ENCODE peak calls at places on chromosomes 13 and 19, in four cellular contexts. One of them, this sample, is unnamed.

GRCh38 chr13:95540848-95541247 is 11.7 kb upstream of the CLDN10 start:
- DNase-seq in A549: no peak
- DNase-seq in bronchial epithelial cell: no peak
- DNase-seq in pancreas: peak; percentile 90
- DNase-seq in this sample: no peak

GRCh38 chr19:11094520-11094894 is 5.2 kb downstream of the LDLR start:
- DNase-seq in pancreas: no peak
- DNase-seq in A549: no peak
- DNase-seq in bronchial epithelial cell: no peak
- DNase-seq in this sample: no peak

GRCh38 chr13:58619396-58620113 is 988.0 kb downstream of the PCDH17 start:
- DNase-seq in A549: no peak
- DNase-seq in pancreas: no peak
- DNase-seq in bronchial epithelial cell: no peak
- DNase-seq in this sample: no peak

GRCh38 chr19:16978839-16979802 is 47.5 kb downstream of the CPAMD8 start:
- DNase-seq in pancreas: no peak
- DNase-seq in bronchial epithelial cell: no peak
- DNase-seq in A549: no peak
- DNase-seq in this sample: no peak

GRCh38 chr13:42740753-42741152 is 40.6 kb upstream of the FAM216B start:
- DNase-seq in A549: peak; percentile 4
- DNase-seq in pancreas: peak; percentile 54
- DNase-seq in bronchial epithelial cell: peak; percentile 65
- DNase-seq in this sample: peak; percentile 30

GRCh38 chr13:77565635-77566034 is 30.1 kb downstream of the SCEL start:
- DNase-seq in pancreas: no peak
- DNase-seq in bronchial epithelial cell: peak; percentile 55
- DNase-seq in A549: peak; percentile 38
- DNase-seq in this sample: no peak

GRCh38 chr19:41691268-41691970 is 3.3 kb upstream of the CEACAM7 start:
- DNase-seq in A549: peak; percentile 42
- DNase-seq in pancreas: no peak
- DNase-seq in bronchial epithelial cell: peak; percentile 8
- DNase-seq in this sample: no peak

GRCh38 chr13:91126806-91127205 is 220.7 kb upstream of the MIR17HG start:
- DNase-seq in bronchial epithelial cell: peak; percentile 7
- DNase-seq in A549: no peak
- DNase-seq in pancreas: no peak
- DNase-seq in this sample: no peak

GRCh38 chr13:86689901-86690300 is 890.7 kb upstream of the SLITRK6 start:
- DNase-seq in bronchial epithelial cell: no peak
- DNase-seq in pancreas: no peak
- DNase-seq in A549: no peak
- DNase-seq in this sample: no peak

GRCh38 chr19:45136507-45137178 is 24.1 kb downstream of the NKPD1 start:
- DNase-seq in pancreas: no peak
- DNase-seq in A549: no peak
- DNase-seq in bronchial epithelial cell: no peak
- DNase-seq in this sample: no peak

GRCh38 chr19:1455336-1456120 is 5.6 kb downstream of the APC2 start:
- DNase-seq in pancreas: peak; percentile 58
- DNase-seq in A549: peak; percentile 88
- DNase-seq in bronchial epithelial cell: peak; percentile 74
- DNase-seq in this sample: no peak

GRCh38 chr13:20425819-20426219 is 99.8 kb downstream of the CRYL1 start:
- DNase-seq in A549: no peak
- DNase-seq in bronchial epithelial cell: peak; percentile 37
- DNase-seq in pancreas: no peak
- DNase-seq in this sample: no peak

GRCh38 chr13:68064371-68064770 is 834.2 kb upstream of the PCDH9 start:
- DNase-seq in pancreas: no peak
- DNase-seq in A549: no peak
- DNase-seq in bronchial epithelial cell: no peak
- DNase-seq in this sample: no peak

GRCh38 chr13:109517516-109517915 is 268.9 kb downstream of the IRS2 start:
- DNase-seq in bronchial epithelial cell: peak; percentile 29
- DNase-seq in pancreas: no peak
- DNase-seq in A549: no peak
- DNase-seq in this sample: no peak

GRCh38 chr19:42226886-42227285 is 6.8 kb downstream of the ZNF526 start:
- DNase-seq in bronchial epithelial cell: peak; percentile 74
- DNase-seq in pancreas: no peak
- DNase-seq in A549: no peak
- DNase-seq in this sample: no peak

GRCh38 chr19:47110521-47111080 is 3.0 kb downstream of the ZC3H4 start:
- DNase-seq in bronchial epithelial cell: no peak
- DNase-seq in pancreas: no peak
- DNase-seq in A549: no peak
- DNase-seq in this sample: no peak

GRCh38 chr13:66665991-66666390 is 564.1 kb downstream of the PCDH9 start:
- DNase-seq in pancreas: no peak
- DNase-seq in A549: peak; percentile 61
- DNase-seq in bronchial epithelial cell: peak; percentile 49
- DNase-seq in this sample: no peak

GRCh38 chr19:19423322-19423721 is 17.8 kb downstream of the GATAD2A start:
- DNase-seq in A549: no peak
- DNase-seq in bronchial epithelial cell: no peak
- DNase-seq in pancreas: no peak
- DNase-seq in this sample: peak; percentile 82

GRCh38 chr13:57311009-57311586 is 144.1 kb downstream of the PRR20E start:
- DNase-seq in A549: no peak
- DNase-seq in pancreas: no peak
- DNase-seq in bronchial epithelial cell: no peak
- DNase-seq in this sample: no peak

GRCh38 chr19:42143341-42144234 is 11.3 kb upstream of the POU2F2 start:
- DNase-seq in bronchial epithelial cell: no peak
- DNase-seq in A549: peak; percentile 48
- DNase-seq in pancreas: no peak
- DNase-seq in this sample: no peak

GRCh38 chr13:105139380-105140285 is 1395.8 kb downstream of the EFNB2 start:
- DNase-seq in bronchial epithelial cell: peak; percentile 3
- DNase-seq in A549: peak; percentile 52
- DNase-seq in pancreas: peak; percentile 27
- DNase-seq in this sample: peak; percentile 44

GRCh38 chr19:11191273-11191755 is 6.0 kb downstream of the KANK2 start:
- DNase-seq in bronchial epithelial cell: no peak
- DNase-seq in pancreas: no peak
- DNase-seq in A549: peak; percentile 51
- DNase-seq in this sample: no peak

GRCh38 chr13:39189778-39190177 is 151.5 kb downstream of the NHLRC3 start:
- DNase-seq in A549: no peak
- DNase-seq in bronchial epithelial cell: no peak
- DNase-seq in pancreas: no peak
- DNase-seq in this sample: no peak

GRCh38 chr13:35388456-35388855 is 88.0 kb downstream of the MAB21L1 start:
- DNase-seq in pancreas: no peak
- DNase-seq in bronchial epithelial cell: no peak
- DNase-seq in A549: no peak
- DNase-seq in this sample: no peak

DNA sequence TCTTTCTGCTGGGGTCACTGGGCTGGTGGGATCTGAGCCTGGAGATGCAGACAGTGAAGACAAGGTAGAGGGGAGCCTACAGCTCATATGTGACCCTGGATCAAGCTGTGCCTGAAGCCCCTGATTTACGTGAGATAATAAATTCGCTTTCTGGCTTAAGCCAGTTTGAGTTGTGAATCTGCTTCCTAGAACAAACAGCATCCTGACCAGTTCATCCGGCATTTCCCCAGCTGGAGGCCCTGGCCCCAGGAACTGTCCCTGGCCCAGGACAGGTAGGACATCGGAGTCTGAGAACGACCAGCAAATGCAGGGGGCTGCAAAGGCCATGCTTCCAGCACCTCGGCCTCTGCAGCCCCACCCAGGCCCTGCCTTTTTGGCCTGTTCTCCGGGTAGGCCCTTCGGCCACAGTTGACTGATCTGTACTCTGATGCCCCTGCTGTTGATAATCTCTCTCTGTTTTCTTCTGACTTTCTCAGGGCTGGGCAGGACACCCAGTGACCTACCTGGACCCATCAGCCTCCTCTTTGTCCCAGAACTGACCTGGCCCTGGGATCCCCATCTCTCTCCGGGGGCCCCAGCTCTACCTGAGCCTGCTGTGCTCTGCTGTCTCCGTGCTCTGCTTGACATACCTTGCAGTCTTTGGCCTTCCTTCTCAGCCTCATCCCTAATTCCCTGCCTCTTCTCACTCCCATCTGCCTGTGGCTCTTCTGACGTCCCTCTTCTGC is 9.5 kb upstream of the VSIG10L start:
- DNase-seq in pancreas: no peak
- DNase-seq in A549: no peak
- DNase-seq in bronchial epithelial cell: no peak
- DNase-seq in this sample: no peak
- TF ChIP-seq CTCF in pancreas: no peak
- TF ChIP-seq CTCF in A549: no peak
- TF ChIP-seq CTCF in bronchial epithelial cell: no peak
- TF ChIP-seq CTCF in this sample: no peak

GRCh38 chr19:6099633-6100032 is 10.7 kb downstream of the RFX2 start:
- DNase-seq in bronchial epithelial cell: no peak
- DNase-seq in A549: no peak
- DNase-seq in pancreas: no peak
- DNase-seq in this sample: no peak

GRCh38 chr19:6103217-6103644 is 7.1 kb downstream of the RFX2 start:
- DNase-seq in pancreas: peak; percentile 77
- DNase-seq in A549: no peak
- DNase-seq in bronchial epithelial cell: peak; percentile 99
- DNase-seq in this sample: peak; percentile 64

GRCh38 chr19:6100284-6100915 is 9.9 kb downstream of the RFX2 start:
- DNase-seq in bronchial epithelial cell: no peak
- DNase-seq in A549: no peak
- DNase-seq in pancreas: no peak
- DNase-seq in this sample: no peak

GRCh38 chr19:6101991-6102390 is 8.3 kb downstream of the RFX2 start:
- DNase-seq in bronchial epithelial cell: no peak
- DNase-seq in A549: no peak
- DNase-seq in pancreas: no peak
- DNase-seq in this sample: no peak

DNA sequence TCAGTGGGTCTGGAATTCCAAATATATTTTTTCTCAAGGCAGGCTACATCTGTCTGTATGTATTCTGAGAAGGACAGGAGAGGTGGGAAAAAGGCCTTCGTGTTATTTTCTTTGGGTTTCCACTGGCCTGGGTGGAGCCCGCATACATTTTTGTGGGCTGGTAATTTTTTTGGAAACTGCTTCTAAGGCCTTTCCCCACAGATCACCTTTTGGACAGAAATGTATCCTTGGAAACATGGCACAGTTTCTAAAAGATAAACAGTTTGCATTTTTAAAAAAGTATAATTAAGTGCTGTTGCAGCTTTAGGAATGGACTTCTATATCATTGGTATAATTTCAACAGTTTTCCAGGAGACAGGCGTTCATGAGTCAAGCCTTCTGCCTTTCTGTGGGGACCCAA is 9.0 kb downstream of the RFX2 start:
- DNase-seq in pancreas: no peak
- DNase-seq in A549: no peak
- DNase-seq in bronchial epithelial cell: no peak
- DNase-seq in this sample: no peak
- TF ChIP-seq CTCF in pancreas: no peak
- TF ChIP-seq CTCF in A549: no peak
- TF ChIP-seq CTCF in bronchial epithelial cell: no peak
- TF ChIP-seq CTCF in this sample: no peak

GRCh38 chr19:48784527-48784926 is 26.3 kb downstream of the BCAT2 start:
- DNase-seq in A549: peak; percentile 53
- DNase-seq in pancreas: no peak
- DNase-seq in bronchial epithelial cell: no peak
- DNase-seq in this sample: no peak
- TF ChIP-seq CTCF in A549: no peak
- TF ChIP-seq CTCF in pancreas: no peak
- TF ChIP-seq CTCF in bronchial epithelial cell: peak; percentile 14
- TF ChIP-seq CTCF in this sample: peak; percentile 56

GRCh38 chr19:33698576-33699435 is 77.1 kb downstream of the CHST8 start:
- DNase-seq in pancreas: no peak
- DNase-seq in bronchial epithelial cell: no peak
- DNase-seq in A549: no peak
- DNase-seq in this sample: no peak
- TF ChIP-seq CTCF in pancreas: no peak
- TF ChIP-seq CTCF in bronchial epithelial cell: no peak
- TF ChIP-seq CTCF in A549: no peak
- TF ChIP-seq CTCF in this sample: no peak

This sample was measured in right lobe of liver.